ENCODE peak calls at places on chromosomes 1 and 21, in ten cellular contexts. S, M, G, W, F, N, U, Q, Z and J are unnamed samples.

GRCh38 chr1:227429447-227430359 is 111.4 kb upstream of the CDC42BPA start:
- DNase-seq in S (peak), M (no peak), G (no peak), W (peak), F (peak), N (no peak), U (peak), Q (peak), Z (peak), J (peak)

GRCh38 chr21:25871566-25871965 is 136.8 kb downstream of the GABPA start:
- DNase-seq in S (no peak), M (no peak), G (no peak), W (no peak), F (no peak), N (no peak), U (no peak), Q (no peak), Z (no peak), J (no peak)

GRCh38 chr1:96721053-96721381 is 567 bp upstream of the PTBP2 start:
- DNase-seq in S (no peak), M (peak), G (no peak), W (no peak), F (no peak), N (no peak), U (no peak), Q (no peak), Z (no peak), J (peak)

GRCh38 chr1:24351918-24352637 is 32.9 kb downstream of the GRHL3 start:
- DNase-seq in S (peak), M (no peak), G (no peak), W (no peak), F (peak), N (peak), U (peak), Q (no peak), Z (peak), J (peak)

GRCh38 chr1:201778279-201779023 is 50.5 kb upstream of the IPO9 start:
- DNase-seq in S (no peak), M (no peak), G (no peak), W (no peak), F (no peak), N (no peak), U (no peak), Q (no peak), Z (no peak), J (peak)

GRCh38 chr1:225652726-225653462 is at the start of gene ENAH:
- DNase-seq in S (peak), M (peak), G (peak), W (peak), F (peak), N (peak), U (peak), Q (peak), Z (no peak), J (peak)

GRCh38 chr1:161473363-161473762 is 31.9 kb upstream of the FCGR2A start:
- DNase-seq in S (peak), M (no peak), G (no peak), W (no peak), F (no peak), N (no peak), U (no peak), Q (no peak), Z (no peak), J (peak)

GRCh38 chr21:38830667-38831525 is 25.2 kb downstream of the ETS2 start:
- DNase-seq in S (no peak), M (no peak), G (no peak), W (no peak), F (no peak), N (peak), U (no peak), Q (no peak), Z (no peak), J (no peak)

GRCh38 chr1:62841587-62842169 is 57.7 kb downstream of the ATG4C start:
- DNase-seq in S (peak), M (peak), G (peak), W (no peak), F (peak), N (peak), U (peak), Q (no peak), Z (peak), J (peak)

GRCh38 chr1:63651110-63651776 is 58.0 kb downstream of the PGM1 start:
- DNase-seq in S (peak), M (peak), G (no peak), W (no peak), F (peak), N (no peak), U (peak), Q (no peak), Z (no peak), J (peak)

GRCh38 chr1:229641306-229641705 is 15.3 kb downstream of the URB2 start:
- DNase-seq in S (no peak), M (no peak), G (no peak), W (no peak), F (no peak), N (no peak), U (no peak), Q (no peak), Z (no peak), J (no peak)

GRCh38 chr1:234216116-234216703 is 157.0 kb upstream of the COA6 start:
- DNase-seq in S (no peak), M (no peak), G (no peak), W (no peak), F (no peak), N (peak), U (no peak), Q (no peak), Z (no peak), J (no peak)

GRCh38 chr1:234212764-234213406 is 160.4 kb upstream of the COA6 start:
- DNase-seq in S (peak), M (peak), G (no peak), W (no peak), F (peak), N (peak), U (peak), Q (no peak), Z (peak), J (peak)

GRCh38 chr1:234214911-234215892 is 158.1 kb upstream of the COA6 start:
- DNase-seq in S (no peak), M (no peak), G (no peak), W (no peak), F (no peak), N (no peak), U (no peak), Q (no peak), Z (no peak), J (no peak)

GRCh38 chr1:234213576-234214128 is 159.6 kb upstream of the COA6 start:
- DNase-seq in S (no peak), M (no peak), G (no peak), W (no peak), F (no peak), N (no peak), U (no peak), Q (no peak), Z (no peak), J (no peak)

GRCh38 chr1:234214129-234214910 is 158.9 kb upstream of the COA6 start:
- DNase-seq in S (no peak), M (no peak), G (peak), W (peak), F (peak), N (peak), U (peak), Q (peak), Z (no peak), J (peak)
- TF ChIP-seq CTCF in S (no peak), M (peak), G (no peak), W (no peak), F (no peak), N (no peak), U (no peak), Q (no peak), Z (no peak), J (no peak)

DNA sequence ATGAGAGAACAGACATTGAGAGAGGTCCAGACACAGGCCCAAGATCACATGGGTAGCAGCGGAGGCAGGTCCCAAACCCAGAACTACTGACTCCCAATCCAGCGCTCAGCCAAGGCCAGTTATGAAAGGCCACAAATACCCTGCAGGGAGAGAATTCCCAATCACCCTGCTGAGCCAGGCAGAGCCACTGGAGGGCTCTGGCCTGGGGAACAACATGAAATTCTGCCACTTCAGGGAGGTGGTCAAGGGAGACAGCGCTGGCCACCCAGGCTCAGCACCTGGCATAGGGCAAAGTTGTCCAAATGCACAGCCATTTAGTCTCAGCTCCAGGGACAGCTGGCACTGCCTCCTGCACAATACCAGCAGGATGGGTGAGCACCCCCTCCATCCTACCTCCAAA is 27.5 kb downstream of the SLC9A1 start:
- DNase-seq in S (no peak), M (no peak), G (no peak), W (no peak), F (no peak), N (no peak), U (no peak), Q (no peak), Z (no peak), J (no peak)
- TF ChIP-seq CTCF in S (peak), M (peak), G (no peak), W (no peak), F (peak), N (no peak), U (peak), Q (no peak), Z (peak), J (peak)

DNA sequence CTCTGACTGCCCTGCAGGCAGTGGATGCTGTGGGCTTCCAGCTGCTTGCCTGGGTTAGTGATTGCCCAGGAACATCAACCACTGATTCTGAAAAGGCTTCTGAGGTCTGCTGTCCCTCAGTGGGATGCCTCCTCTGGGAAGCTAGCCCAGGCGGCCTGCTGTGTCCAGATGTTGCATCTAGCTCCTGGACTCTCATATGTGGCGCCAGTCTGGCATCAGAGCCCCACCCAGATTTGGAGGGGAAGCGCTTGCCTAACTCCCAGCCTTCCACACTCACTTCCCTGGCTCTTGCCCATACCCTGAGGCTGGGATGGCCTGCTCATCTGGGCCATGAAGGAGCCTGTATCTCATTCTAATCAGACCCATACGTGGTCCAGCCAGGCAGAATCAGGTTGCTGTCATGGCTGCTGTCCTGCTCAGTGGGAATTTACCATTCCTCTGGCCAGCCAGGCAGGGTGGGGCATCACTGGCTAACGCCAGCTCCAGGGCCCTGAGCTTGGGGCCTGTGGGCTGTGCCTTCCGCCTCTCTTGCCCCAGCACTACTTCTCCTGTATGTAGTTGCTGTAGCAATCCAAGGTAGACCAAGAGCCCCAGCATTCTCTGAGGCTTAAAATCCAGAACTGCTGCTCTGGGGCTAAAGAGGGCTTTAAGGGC is 4.1 kb downstream of the CSF1 start:
- DNase-seq in S (no peak), M (peak), G (no peak), W (no peak), F (peak), N (no peak), U (peak), Q (no peak), Z (peak), J (peak)
- TF ChIP-seq CTCF in S (no peak), M (no peak), G (no peak), W (no peak), F (no peak), N (no peak), U (no peak), Q (no peak), Z (no peak), J (no peak)

GRCh38 chr1:55844322-55844721 is 629.2 kb upstream of the USP24 start:
- DNase-seq in S (no peak), M (no peak), G (no peak), W (no peak), F (no peak), N (no peak), U (no peak), Q (no peak), Z (no peak), J (no peak)

GRCh38 chr1:55848906-55849305 is 633.7 kb upstream of the USP24 start:
- DNase-seq in S (peak), M (no peak), G (no peak), W (no peak), F (no peak), N (no peak), U (peak), Q (no peak), Z (no peak), J (peak)
- TF ChIP-seq CTCF in S (peak), M (no peak), G (no peak), W (no peak), F (peak), N (no peak), U (peak), Q (no peak), Z (peak), J (peak)

DNA sequence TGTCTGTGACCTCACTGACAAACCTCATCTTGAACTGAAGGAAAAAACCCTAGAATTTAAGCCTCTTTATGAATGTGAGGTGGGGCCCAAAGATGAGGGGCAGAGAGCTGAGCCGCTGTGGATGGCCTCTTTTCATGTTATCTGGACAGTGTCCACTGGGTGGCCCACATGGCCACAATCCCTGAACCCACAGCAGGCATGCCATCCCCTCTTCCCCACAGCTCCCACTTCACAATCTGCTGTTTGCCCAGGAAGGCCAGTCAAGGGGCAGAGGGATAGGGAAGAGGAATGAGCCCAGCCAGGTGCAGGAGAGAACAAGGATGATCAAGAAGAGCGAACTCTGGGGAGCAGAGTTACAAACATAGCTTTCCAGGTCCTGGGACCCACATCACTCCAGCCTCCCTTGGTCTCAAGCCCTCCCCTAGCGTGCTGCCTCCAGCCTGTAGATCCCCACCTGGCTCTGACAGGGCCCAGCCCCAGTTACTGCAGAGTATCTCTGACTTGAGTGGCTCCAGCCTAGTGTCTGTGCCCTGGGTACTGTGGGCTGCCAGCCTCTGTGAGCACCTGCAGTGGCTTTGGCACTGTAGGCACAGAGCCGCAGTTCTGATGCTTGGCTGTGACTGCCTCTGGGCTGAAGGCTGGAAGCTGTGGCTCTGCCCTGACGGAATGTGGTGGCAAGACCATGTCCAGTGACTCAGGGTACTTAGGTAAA is 1.9 kb upstream of the SLFNL1 start:
- DNase-seq in S (peak), M (no peak), G (no peak), W (no peak), F (no peak), N (no peak), U (no peak), Q (no peak), Z (no peak), J (peak)
- TF ChIP-seq CTCF in S (peak), M (peak), G (peak), W (no peak), F (peak), N (no peak), U (peak), Q (no peak), Z (peak), J (peak)

GRCh38 chr1:209490013-209490412 is 93.5 kb upstream of the CAMK1G start:
- DNase-seq in S (peak), M (no peak), G (no peak), W (no peak), F (peak), N (no peak), U (peak), Q (no peak), Z (no peak), J (peak)
- TF ChIP-seq CTCF in S (peak), M (peak), G (peak), W (peak), F (peak), N (no peak), U (peak), Q (no peak), Z (no peak), J (peak)

GRCh38 chr1:236845830-236846229 is 50.7 kb downstream of the MTR start:
- DNase-seq in S (no peak), M (no peak), G (no peak), W (no peak), F (no peak), N (no peak), U (no peak), Q (no peak), Z (no peak), J (no peak)

GRCh38 chr1:236837115-236837514 is 42.0 kb downstream of the MTR start:
- DNase-seq in S (no peak), M (no peak), G (no peak), W (no peak), F (no peak), N (no peak), U (no peak), Q (no peak), Z (no peak), J (no peak)

GRCh38 chr1:236837897-236838296 is 42.8 kb downstream of the MTR start:
- DNase-seq in S (no peak), M (no peak), G (no peak), W (no peak), F (no peak), N (no peak), U (no peak), Q (no peak), Z (no peak), J (no peak)

GRCh38 chr1:236844499-236845271 is 49.6 kb downstream of the MTR start:
- DNase-seq in S (peak), M (peak), G (no peak), W (no peak), F (peak), N (no peak), U (peak), Q (no peak), Z (no peak), J (peak)

GRCh38 chr1:236841341-236841740 is 46.2 kb downstream of the MTR start:
- DNase-seq in S (no peak), M (no peak), G (no peak), W (no peak), F (no peak), N (no peak), U (no peak), Q (no peak), Z (no peak), J (no peak)
- TF ChIP-seq CTCF in S (no peak), M (no peak), G (no peak), W (no peak), F (no peak), N (no peak), U (no peak), Q (no peak), Z (no peak), J (no peak)

GRCh38 chr1:23079025-23079424 is 59.8 kb downstream of the KDM1A start:
- DNase-seq in S (no peak), M (no peak), G (no peak), W (no peak), F (no peak), N (no peak), U (no peak), Q (no peak), Z (no peak), J (no peak)

GRCh38 chr1:23080885-23081284 is 61.6 kb downstream of the KDM1A start:
- DNase-seq in S (no peak), M (no peak), G (no peak), W (no peak), F (no peak), N (no peak), U (no peak), Q (no peak), Z (no peak), J (no peak)

GRCh38 chr1:23084880-23085279 is 65.6 kb downstream of the KDM1A start:
- DNase-seq in S (no peak), M (no peak), G (no peak), W (no peak), F (no peak), N (no peak), U (no peak), Q (no peak), Z (no peak), J (no peak)

GRCh38 chr1:23083714-23084480 is 64.6 kb downstream of the KDM1A start:
- DNase-seq in S (peak), M (no peak), G (no peak), W (no peak), F (no peak), N (no peak), U (no peak), Q (peak), Z (no peak), J (peak)

GRCh38 chr1:23081376-23081775 is 62.1 kb downstream of the KDM1A start:
- DNase-seq in S (peak), M (no peak), G (no peak), W (no peak), F (no peak), N (no peak), U (no peak), Q (no peak), Z (no peak), J (peak)
- TF ChIP-seq CTCF in S (peak), M (peak), G (peak), W (no peak), F (peak), N (no peak), U (no peak), Q (no peak), Z (no peak), J (peak)

GRCh38 chr1:14983277-14983676 is 170.3 kb upstream of the TMEM51 start:
- DNase-seq in S (no peak), M (no peak), G (no peak), W (no peak), F (no peak), N (no peak), U (no peak), Q (no peak), Z (no peak), J (no peak)
- TF ChIP-seq CTCF in S (no peak), M (no peak), G (no peak), W (no peak), F (no peak), N (no peak), U (no peak), Q (no peak), Z (peak), J (no peak)